ENCODE peak calls at places on chromosomes 2 and 18, in four cellular contexts. One of them, this sample, is unnamed. For H3K36me3, the result is how much of the 10 kb centered on the place peaks cover.

GRCh38 chr2:117980783-117981676 is 32.8 kb downstream of the CCDC93 start:
- DNase-seq in HepG2: no peak
- DNase-seq in GM12878: no peak
- DNase-seq in K562: no peak
- DNase-seq in this sample: no peak

GRCh38 chr18:79987566-79987965 is 797 bp downstream of the TXNL4A start:
- DNase-seq in K562: no peak
- DNase-seq in HepG2: no peak
- DNase-seq in GM12878: no peak
- DNase-seq in this sample: no peak

GRCh38 chr2:20595439-20596192 is 55.3 kb downstream of the HS1BP3 start:
- DNase-seq in GM12878: peak
- DNase-seq in HepG2: peak
- DNase-seq in K562: no peak
- DNase-seq in this sample: no peak

GRCh38 chr18:40531061-40531460 is 1424.0 kb upstream of the PIK3C3 start:
- DNase-seq in K562: no peak
- DNase-seq in GM12878: no peak
- DNase-seq in HepG2: no peak
- DNase-seq in this sample: no peak

GRCh38 chr2:8153258-8153718 is 528.6 kb upstream of the ID2 start:
- DNase-seq in HepG2: no peak
- DNase-seq in K562: no peak
- DNase-seq in GM12878: no peak
- DNase-seq in this sample: no peak

GRCh38 chr2:38099096-38099997 is 23.4 kb upstream of the CYP1B1 start:
- DNase-seq in K562: no peak
- DNase-seq in GM12878: no peak
- DNase-seq in HepG2: no peak
- DNase-seq in this sample: no peak

GRCh38 chr2:109143214-109144187 is 14.5 kb downstream of the SH3RF3 start:
- DNase-seq in K562: no peak
- DNase-seq in GM12878: peak
- DNase-seq in HepG2: no peak
- DNase-seq in this sample: no peak

GRCh38 chr18:54222922-54223567 is 1.4 kb downstream of the MBD2 start:
- DNase-seq in HepG2: peak
- DNase-seq in GM12878: peak
- DNase-seq in K562: no peak
- DNase-seq in this sample: no peak

GRCh38 chr2:95348609-95349567 is 51.7 kb downstream of the KCNIP3 start:
- DNase-seq in GM12878: no peak
- DNase-seq in K562: no peak
- DNase-seq in HepG2: no peak
- DNase-seq in this sample: peak

GRCh38 chr2:61396005-61396404 is 74.9 kb downstream of the USP34 start:
- DNase-seq in K562: no peak
- DNase-seq in GM12878: no peak
- DNase-seq in HepG2: peak
- DNase-seq in this sample: no peak

GRCh38 chr18:29377346-29377745 is 1200.4 kb upstream of the CDH2 start:
- DNase-seq in HepG2: no peak
- DNase-seq in GM12878: no peak
- DNase-seq in K562: no peak
- DNase-seq in this sample: no peak

GRCh38 chr2:118095610-118096009 is 7.3 kb downstream of the INSIG2 start:
- DNase-seq in HepG2: no peak
- DNase-seq in K562: no peak
- DNase-seq in GM12878: no peak
- DNase-seq in this sample: no peak

GRCh38 chr2:232293191-232293590 is 85.4 kb upstream of the ALPP start:
- DNase-seq in GM12878: no peak
- DNase-seq in K562: no peak
- DNase-seq in HepG2: no peak
- DNase-seq in this sample: no peak

GRCh38 chr2:232292395-232293154 is 86.0 kb upstream of the ALPP start:
- DNase-seq in GM12878: no peak
- DNase-seq in HepG2: peak
- DNase-seq in K562: peak
- DNase-seq in this sample: peak

GRCh38 chr2:232288489-232288888 is 90.1 kb upstream of the ALPP start:
- DNase-seq in K562: no peak
- DNase-seq in HepG2: no peak
- DNase-seq in GM12878: no peak
- DNase-seq in this sample: no peak

GRCh38 chr2:232295971-232296370 is 82.6 kb upstream of the ALPP start:
- DNase-seq in K562: no peak
- DNase-seq in HepG2: no peak
- DNase-seq in GM12878: no peak
- DNase-seq in this sample: no peak

DNA sequence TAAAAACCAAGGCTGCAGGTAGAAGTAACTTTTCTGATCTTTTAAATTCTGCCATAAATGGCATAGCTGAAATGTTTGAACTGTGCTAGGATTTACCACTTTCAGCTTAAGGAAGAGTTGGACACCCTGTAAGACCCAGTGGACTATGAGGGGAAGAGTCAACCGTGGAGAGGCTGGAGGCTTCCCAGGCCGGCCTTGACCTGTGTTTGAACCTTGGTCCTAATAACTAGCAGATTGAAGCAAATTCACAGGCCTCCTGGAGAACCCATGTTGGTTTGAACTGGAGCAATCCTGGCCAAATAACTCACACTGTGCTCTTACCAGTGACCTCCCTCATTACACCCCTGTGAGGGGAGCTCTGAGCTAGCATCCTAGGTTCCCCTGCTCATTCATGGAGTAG is 87.2 kb upstream of the ALPP start:
- DNase-seq in K562: no peak
- DNase-seq in GM12878: no peak
- DNase-seq in HepG2: no peak
- DNase-seq in this sample: no peak
- TF ChIP-seq HDAC2 in K562: no peak
- TF ChIP-seq HDAC2 in GM12878: no peak
- TF ChIP-seq HDAC2 in HepG2: no peak
- TF ChIP-seq HDAC2 in this sample: no peak

DNA sequence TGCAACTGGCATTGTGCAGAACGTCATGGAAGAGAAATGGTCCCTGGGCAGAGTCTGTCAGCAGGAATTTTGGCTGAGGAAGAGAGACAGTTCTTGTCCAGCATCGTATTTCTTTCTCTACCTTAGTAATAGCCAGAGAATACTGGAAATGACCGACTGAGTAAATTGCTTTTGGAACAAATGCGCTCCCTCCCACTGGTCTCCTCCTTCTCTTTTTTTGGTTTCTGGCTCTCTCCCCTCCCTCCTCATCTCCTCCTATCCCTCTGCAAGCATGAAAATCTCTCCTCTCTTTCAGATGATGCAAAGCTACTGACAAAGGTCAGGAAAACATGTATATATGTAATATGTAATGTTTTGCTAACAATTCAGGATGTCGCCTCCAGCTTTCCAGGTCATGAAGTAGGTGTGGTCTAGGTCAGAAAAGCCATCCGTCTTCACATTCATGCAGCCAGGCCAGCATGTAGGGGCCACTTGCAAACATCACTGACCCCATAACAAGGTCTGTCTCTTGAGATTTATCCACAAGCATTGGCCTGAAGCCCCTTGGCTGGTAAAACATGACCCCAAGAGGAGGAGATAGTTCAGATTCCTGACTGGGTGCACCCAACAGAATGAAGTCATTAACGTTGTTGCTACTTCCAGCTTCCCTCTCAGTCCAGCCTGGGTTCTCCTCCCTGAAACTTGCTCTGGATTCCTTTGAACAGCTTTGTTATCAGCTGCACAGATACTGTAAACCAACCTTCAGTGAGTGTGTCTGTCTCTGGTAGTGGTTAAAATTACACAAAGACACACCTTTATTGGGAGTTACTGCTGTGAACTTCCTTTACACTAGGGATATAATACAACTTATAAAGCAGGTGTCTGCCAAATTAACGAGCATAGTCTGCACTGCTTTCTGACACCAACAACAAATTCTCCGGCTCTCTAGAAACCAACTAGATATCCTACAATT is 864.4 kb upstream of the KLHL29 start:
- DNase-seq in HepG2: no peak
- DNase-seq in K562: no peak
- DNase-seq in GM12878: no peak
- DNase-seq in this sample: no peak
- H3K36me3 ChIP-seq in HepG2: under half
- H3K36me3 ChIP-seq in K562: under half
- H3K36me3 ChIP-seq in GM12878: under half
- H3K36me3 ChIP-seq in this sample: under half

DNA sequence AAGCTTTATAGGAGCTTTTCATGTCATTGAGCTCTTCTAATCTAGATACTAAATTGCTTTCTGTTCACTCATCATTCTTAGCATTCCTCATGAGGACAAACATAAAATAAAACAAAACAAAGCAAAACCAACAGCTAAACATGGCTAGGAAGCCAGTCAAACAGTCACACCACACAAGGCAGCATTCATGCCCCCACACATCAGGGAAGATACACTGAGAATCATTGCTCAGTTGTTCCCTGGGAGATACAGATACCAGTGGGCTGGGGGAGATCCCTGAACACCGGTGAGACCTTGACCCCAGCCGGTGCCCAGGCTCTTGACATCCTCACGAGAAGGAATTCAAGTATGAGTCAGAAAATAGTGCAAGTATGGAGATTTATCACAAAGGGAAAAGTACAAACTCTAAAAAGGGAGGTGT is 177.9 kb upstream of the ARL4C start:
- DNase-seq in GM12878: no peak
- DNase-seq in K562: no peak
- DNase-seq in HepG2: peak
- DNase-seq in this sample: no peak
- TF ChIP-seq POLR2A in GM12878: no peak
- TF ChIP-seq POLR2A in K562: no peak
- TF ChIP-seq POLR2A in HepG2: no peak
- TF ChIP-seq POLR2A in this sample: no peak

GRCh38 chr2:105118960-105119359 is 81.1 kb downstream of the MRPS9 start:
- DNase-seq in K562: peak
- DNase-seq in GM12878: no peak
- DNase-seq in HepG2: no peak
- DNase-seq in this sample: no peak
- TF ChIP-seq HDAC2 in K562: no peak
- TF ChIP-seq HDAC2 in GM12878: no peak
- TF ChIP-seq HDAC2 in HepG2: no peak
- TF ChIP-seq HDAC2 in this sample: peak

DNA sequence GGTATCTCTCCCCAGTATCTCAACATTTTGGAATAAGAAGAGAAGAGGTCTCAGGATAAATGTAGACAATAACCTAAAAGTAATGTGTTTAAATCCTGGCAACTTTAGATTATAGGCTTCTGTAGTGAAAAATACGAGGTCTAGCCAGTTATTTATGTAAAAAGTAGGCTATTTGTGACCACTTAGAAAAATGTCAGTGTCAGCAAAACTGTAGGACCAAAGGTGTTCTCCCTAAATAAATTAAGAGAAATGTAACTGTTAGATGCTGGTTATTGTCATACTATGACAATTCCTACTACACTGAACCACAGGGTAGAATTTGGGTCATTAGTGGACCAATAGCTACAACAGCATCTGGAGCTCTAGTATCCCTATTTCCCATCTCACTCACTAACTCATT is 2.0 kb downstream of the SUPT7L start:
- DNase-seq in K562: no peak
- DNase-seq in GM12878: no peak
- DNase-seq in HepG2: no peak
- DNase-seq in this sample: no peak
- H3K36me3 ChIP-seq in K562: half or more
- H3K36me3 ChIP-seq in GM12878: under half
- H3K36me3 ChIP-seq in HepG2: under half
- H3K36me3 ChIP-seq in this sample: under half

DNA sequence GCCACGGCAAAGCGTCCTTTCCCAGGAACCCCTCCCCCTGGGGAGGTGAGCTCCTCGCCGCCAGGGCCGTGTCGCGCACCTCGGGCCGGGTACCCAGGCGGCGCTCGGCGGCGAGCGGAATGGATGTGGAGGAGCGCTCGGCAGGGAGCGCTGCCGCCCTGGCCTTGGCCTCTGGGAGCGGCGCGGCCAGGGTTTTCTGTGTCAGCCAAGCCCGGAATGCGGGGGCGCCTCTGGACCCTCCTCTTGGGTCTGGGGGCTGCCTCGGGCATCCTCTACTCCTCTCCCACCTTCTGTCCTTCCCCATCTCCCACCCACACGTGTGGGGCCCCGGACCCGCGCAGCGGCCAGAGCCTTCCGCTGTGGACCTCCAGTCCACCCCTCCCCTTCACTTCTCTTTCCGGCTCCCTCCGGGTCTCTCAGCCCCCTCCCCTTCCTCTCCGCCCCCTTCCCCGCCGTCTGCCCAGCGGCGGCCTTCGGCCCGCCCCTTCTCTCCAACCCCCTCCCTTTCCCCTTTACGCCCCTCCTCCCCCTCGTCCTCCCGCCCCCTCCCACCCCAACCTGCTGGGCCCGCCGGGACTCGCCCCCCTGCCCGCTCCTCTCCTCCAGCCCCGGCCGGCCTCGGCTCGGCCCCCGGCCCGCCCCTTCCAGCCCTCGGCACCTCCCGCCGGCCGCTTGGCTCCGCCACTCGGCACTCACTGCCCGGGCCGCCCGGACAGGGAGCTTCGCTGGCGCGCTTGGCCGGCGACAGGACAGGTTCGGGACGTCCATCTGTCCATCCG is at the start of gene MERTK:
- DNase-seq in GM12878: no peak
- DNase-seq in HepG2: peak
- DNase-seq in K562: peak
- DNase-seq in this sample: peak
- TF ChIP-seq POLR2A in GM12878: no peak
- TF ChIP-seq POLR2A in HepG2: peak
- TF ChIP-seq POLR2A in K562: peak
- TF ChIP-seq POLR2A in this sample: peak

GRCh38 chr2:101627284-101628049 is 70.0 kb upstream of the MAP4K4 start:
- DNase-seq in HepG2: peak
- DNase-seq in GM12878: no peak
- DNase-seq in K562: no peak
- DNase-seq in this sample: no peak
- TF ChIP-seq HDAC2 in HepG2: no peak
- TF ChIP-seq HDAC2 in GM12878: no peak
- TF ChIP-seq HDAC2 in K562: no peak
- TF ChIP-seq HDAC2 in this sample: no peak